ENCODE peak calls at places on chromosomes 4 and X, in four cellular contexts. T, X, E and N are unnamed samples.

GRCh38 chr4:184479516-184479950 is 5.2 kb upstream of the IRF2 start:
- DNase-seq in X (no peak), T (no peak), E (peak; percentile 46), N (no peak)

GRCh38 chrX:35406386-35406785 is 391.8 kb upstream of the MAGEB16 start:
- DNase-seq in T (no peak), E (no peak), X (no peak), N (no peak)

GRCh38 chr4:19293080-19293479 is 958.6 kb upstream of the SLIT2 start:
- DNase-seq in X (no peak), T (no peak), E (no peak), N (no peak)

GRCh38 chr4:110540606-110541440 is 64.9 kb downstream of the ENPEP start:
- DNase-seq in E (peak; percentile 39), X (no peak), T (no peak), N (peak; percentile 90)

GRCh38 chrX:108309144-108309543 is 129.1 kb downstream of the COL4A6 start:
- DNase-seq in T (peak; percentile 39), X (no peak), E (peak; percentile 50), N (peak; percentile 77)

GRCh38 chr4:52950226-52950625 is 88.1 kb downstream of the RASL11B start:
- DNase-seq in T (no peak), X (no peak), E (no peak), N (no peak)

GRCh38 chr4:108155373-108155772 is 13.4 kb downstream of the LEF1 start:
- DNase-seq in E (peak; percentile 32), X (no peak), T (peak; percentile 50), N (no peak)

GRCh38 chr4:38837334-38837733 is 19.3 kb downstream of the TLR6 start:
- DNase-seq in X (no peak), E (no peak), T (no peak), N (no peak)

GRCh38 chrX:155115174-155115830 is 44.0 kb downstream of the BRCC3 start:
- DNase-seq in X (no peak), E (no peak), T (no peak), N (no peak)
- H3K9me3 ChIP-seq in X (no peaks in the 10 kb centered on the region), E (no peaks in the 10 kb centered on the region), T (peaks cover 17% of the 10 kb centered on the region), N (no peaks in the 10 kb centered on the region)

GRCh38 chrX:2577844-2578444 is 77.2 kb upstream of the DHRSX start:
- DNase-seq in T (no peak), E (no peak), X (no peak), N (no peak)

GRCh38 chrX:2584216-2584615 is 83.4 kb upstream of the DHRSX start:
- DNase-seq in T (no peak), X (no peak), E (no peak), N (no peak)

GRCh38 chrX:2583194-2584162 is 82.7 kb upstream of the DHRSX start:
- DNase-seq in T (no peak), E (no peak), X (no peak), N (no peak)

GRCh38 chrX:2578864-2579263 is 78.1 kb upstream of the DHRSX start:
- DNase-seq in E (no peak), T (no peak), X (no peak), N (no peak)

DNA sequence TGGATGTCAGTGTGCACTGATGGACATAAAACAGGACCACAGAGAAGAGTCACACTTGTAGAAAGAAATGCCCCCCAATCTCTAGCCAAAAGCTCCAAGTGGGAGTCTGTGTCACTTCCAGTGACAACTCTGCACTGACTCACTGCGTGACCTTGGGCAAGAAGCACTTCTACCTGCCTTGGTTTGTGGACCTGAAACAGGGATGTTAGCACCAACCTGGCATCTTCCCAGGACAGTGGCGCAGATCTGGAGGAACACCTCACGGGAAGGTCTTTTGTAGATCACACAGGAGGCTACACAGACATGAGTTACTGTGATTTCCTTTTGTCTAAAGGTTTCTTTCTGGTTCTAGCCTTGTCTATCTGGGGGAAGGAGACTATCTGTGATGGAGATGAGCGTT is 80.5 kb upstream of the DHRSX start:
- DNase-seq in E (no peak), X (no peak), T (no peak), N (no peak)
- H3K27ac ChIP-seq in E (no peak overlapping the region), X (no peak overlapping the region), T (no peak overlapping the region), N (no peak overlapping the region)

GRCh38 chrX:118974908-118975671 is 672 bp downstream of the LONRF3 start:
- DNase-seq in X (no peak), T (peak; percentile 58), E (no peak), N (peak; percentile 43)

GRCh38 chrX:118975831-118976598 is 1.6 kb downstream of the LONRF3 start:
- DNase-seq in T (peak; percentile 80), X (no peak), E (peak; percentile 19), N (peak; percentile 78)

GRCh38 chrX:118973389-118974087 is 880 bp upstream of the LONRF3 start:
- DNase-seq in X (no peak), T (no peak), E (no peak), N (peak; percentile 4)

GRCh38 chrX:118976599-118977340 is 2.4 kb downstream of the LONRF3 start:
- DNase-seq in E (no peak), T (peak; percentile 56), X (no peak), N (peak; percentile 70)

DNA sequence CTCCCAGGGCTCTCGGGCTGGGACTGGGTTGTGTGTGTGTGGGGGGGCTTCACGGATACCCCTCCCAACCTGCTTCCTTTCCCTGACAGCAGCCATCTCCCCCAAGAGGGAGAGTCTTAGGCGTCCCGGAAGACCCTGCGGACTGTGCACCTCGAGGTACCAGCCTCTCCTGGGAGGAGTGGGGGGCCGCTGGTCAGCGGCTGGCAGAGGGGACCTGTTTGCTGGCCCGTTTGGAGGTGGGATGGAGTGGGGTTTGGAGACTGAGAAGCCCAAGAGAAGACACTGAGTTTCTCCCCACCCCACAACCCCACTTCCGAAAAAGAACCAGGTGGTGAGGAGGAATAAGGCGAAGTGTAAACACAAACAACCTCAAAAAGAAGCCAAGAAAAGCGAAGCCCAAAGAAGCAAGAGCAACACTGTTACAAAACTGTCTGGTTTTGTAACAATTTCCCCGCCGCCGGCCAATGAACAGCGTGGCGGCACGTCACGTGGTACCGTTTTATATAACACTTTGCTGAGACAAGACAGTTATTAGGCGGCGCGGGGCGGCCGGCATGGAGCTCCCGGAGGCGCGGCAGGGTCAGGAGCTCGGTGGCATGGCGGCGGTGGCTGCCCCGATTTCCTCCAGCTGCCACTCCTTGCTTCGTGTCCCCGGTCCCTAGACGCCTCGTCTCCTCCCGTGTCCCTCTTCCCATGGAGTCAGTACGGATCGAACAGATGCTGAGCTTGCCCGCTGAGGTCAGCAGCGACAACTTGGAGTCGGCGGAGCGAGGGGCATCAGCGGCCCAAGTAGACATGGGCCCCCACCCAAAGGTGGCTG is at the start of gene LONRF3:
- DNase-seq in E (peak; percentile 29), X (no peak), T (peak; percentile 74), N (peak; percentile 67)
- TF ChIP-seq EZH2 in E (no peak), X (no peak), T (peak; percentile 42), N (no peak)

GRCh38 chr4:128349921-128350320 is 62.3 kb upstream of the PGRMC2 start:
- DNase-seq in E (peak; percentile 96), X (no peak), T (peak; percentile 47), N (peak; percentile 31)
- H3K9me3 ChIP-seq in E (no peaks in the 10 kb centered on the region), X (no peaks in the 10 kb centered on the region), T (no peaks in the 10 kb centered on the region), N (no peaks in the 10 kb centered on the region)